ENCODE peak calls at places on chromosomes 1 and 21, in six cellular contexts. One of them, this sample, is unnamed.

GRCh38 chr1:94325379-94326302 is 88.3 kb upstream of the ARHGAP29 start:
- DNase-seq in HepG2: peak; percentile 75
- DNase-seq in sigmoid colon: no peak
- DNase-seq in spleen: no peak
- DNase-seq in endothelial cell of umbilical vein: peak; percentile 98
- DNase-seq in K562: no peak
- DNase-seq in this sample: no peak

GRCh38 chr1:119046429-119047039 is 58.4 kb upstream of the TBX15 start:
- DNase-seq in HepG2: no peak
- DNase-seq in sigmoid colon: no peak
- DNase-seq in spleen: no peak
- DNase-seq in endothelial cell of umbilical vein: no peak
- DNase-seq in K562: no peak
- DNase-seq in this sample: no peak

GRCh38 chr1:23097316-23097715 is 71.3 kb downstream of the LUZP1 start:
- DNase-seq in HepG2: no peak
- DNase-seq in sigmoid colon: no peak
- DNase-seq in spleen: no peak
- DNase-seq in endothelial cell of umbilical vein: no peak
- DNase-seq in K562: no peak
- DNase-seq in this sample: no peak

GRCh38 chr1:11676386-11677103 is 4.4 kb downstream of the MAD2L2 start:
- DNase-seq in HepG2: no peak
- DNase-seq in sigmoid colon: no peak
- DNase-seq in spleen: no peak
- DNase-seq in endothelial cell of umbilical vein: no peak
- DNase-seq in K562: peak; percentile 19
- DNase-seq in this sample: no peak

GRCh38 chr21:15688016-15688415 is 41.8 kb upstream of the USP25 start:
- DNase-seq in HepG2: no peak
- DNase-seq in sigmoid colon: no peak
- DNase-seq in spleen: no peak
- DNase-seq in endothelial cell of umbilical vein: no peak
- DNase-seq in K562: no peak
- DNase-seq in this sample: no peak

GRCh38 chr1:104718752-104719151 is 969.1 kb downstream of the AMY1C start:
- DNase-seq in HepG2: no peak
- DNase-seq in sigmoid colon: no peak
- DNase-seq in spleen: no peak
- DNase-seq in endothelial cell of umbilical vein: no peak
- DNase-seq in K562: no peak
- DNase-seq in this sample: no peak

GRCh38 chr1:96360036-96360795 is 361.4 kb upstream of the PTBP2 start:
- DNase-seq in HepG2: no peak
- DNase-seq in sigmoid colon: no peak
- DNase-seq in spleen: no peak
- DNase-seq in endothelial cell of umbilical vein: no peak
- DNase-seq in K562: no peak
- DNase-seq in this sample: no peak

GRCh38 chr1:62184291-62184690 is 10.4 kb upstream of the L1TD1 start:
- DNase-seq in HepG2: no peak
- DNase-seq in sigmoid colon: no peak
- DNase-seq in spleen: peak; percentile 13
- DNase-seq in endothelial cell of umbilical vein: no peak
- DNase-seq in K562: no peak
- DNase-seq in this sample: no peak

GRCh38 chr1:42340093-42340492 is 5.1 kb upstream of the FOXJ3 start:
- DNase-seq in HepG2: peak; percentile 90
- DNase-seq in sigmoid colon: no peak
- DNase-seq in spleen: no peak
- DNase-seq in endothelial cell of umbilical vein: no peak
- DNase-seq in K562: no peak
- DNase-seq in this sample: peak; percentile 30

GRCh38 chr1:46798820-46799219 is at the start of gene CYP4B1:
- DNase-seq in HepG2: no peak
- DNase-seq in sigmoid colon: peak; percentile 87
- DNase-seq in spleen: no peak
- DNase-seq in endothelial cell of umbilical vein: no peak
- DNase-seq in K562: no peak
- DNase-seq in this sample: peak; percentile 39

GRCh38 chr1:230026572-230026971 is 40.5 kb upstream of the GALNT2 start:
- DNase-seq in HepG2: no peak
- DNase-seq in sigmoid colon: no peak
- DNase-seq in spleen: no peak
- DNase-seq in endothelial cell of umbilical vein: no peak
- DNase-seq in K562: no peak
- DNase-seq in this sample: peak; percentile 53

GRCh38 chr1:212700892-212701819 is 1.5 kb upstream of the BATF3 start:
- DNase-seq in HepG2: no peak
- DNase-seq in sigmoid colon: peak; percentile 83
- DNase-seq in spleen: peak; percentile 81
- DNase-seq in endothelial cell of umbilical vein: peak; percentile 65
- DNase-seq in K562: peak; percentile 11
- DNase-seq in this sample: peak; percentile 39

GRCh38 chr1:213486488-213486887 is 435.4 kb downstream of the RPS6KC1 start:
- DNase-seq in HepG2: no peak
- DNase-seq in sigmoid colon: no peak
- DNase-seq in spleen: no peak
- DNase-seq in endothelial cell of umbilical vein: no peak
- DNase-seq in K562: no peak
- DNase-seq in this sample: no peak

GRCh38 chr1:84856871-84857270 is 36.1 kb downstream of the LPAR3 start:
- DNase-seq in HepG2: no peak
- DNase-seq in sigmoid colon: no peak
- DNase-seq in spleen: no peak
- DNase-seq in endothelial cell of umbilical vein: no peak
- DNase-seq in K562: no peak
- DNase-seq in this sample: no peak

GRCh38 chr1:65703853-65704252 is 88.8 kb upstream of the PDE4B start:
- DNase-seq in HepG2: no peak
- DNase-seq in sigmoid colon: no peak
- DNase-seq in spleen: no peak
- DNase-seq in endothelial cell of umbilical vein: no peak
- DNase-seq in K562: no peak
- DNase-seq in this sample: peak; percentile 13

GRCh38 chr1:91777196-91777595 is 108.8 kb downstream of the TGFBR3 start:
- DNase-seq in HepG2: no peak
- DNase-seq in sigmoid colon: no peak
- DNase-seq in spleen: no peak
- DNase-seq in endothelial cell of umbilical vein: no peak
- DNase-seq in K562: no peak
- DNase-seq in this sample: no peak

GRCh38 chr1:211492511-211493132 is 660 bp upstream of the RD3 start:
- DNase-seq in HepG2: no peak
- DNase-seq in sigmoid colon: peak; percentile 11
- DNase-seq in spleen: peak; percentile 22
- DNase-seq in endothelial cell of umbilical vein: no peak
- DNase-seq in K562: no peak
- DNase-seq in this sample: no peak

GRCh38 chr1:211493865-211494653 is 2.1 kb upstream of the RD3 start:
- DNase-seq in HepG2: no peak
- DNase-seq in sigmoid colon: peak; percentile 27
- DNase-seq in spleen: peak; percentile 55
- DNase-seq in endothelial cell of umbilical vein: no peak
- DNase-seq in K562: no peak
- DNase-seq in this sample: no peak

GRCh38 chr1:211490821-211491415 is 1.0 kb downstream of the RD3 start:
- DNase-seq in HepG2: no peak
- DNase-seq in sigmoid colon: no peak
- DNase-seq in spleen: peak; percentile 33
- DNase-seq in endothelial cell of umbilical vein: no peak
- DNase-seq in K562: peak; percentile 82
- DNase-seq in this sample: no peak

GRCh38 chr1:211495584-211495983 is 3.6 kb upstream of the RD3 start:
- DNase-seq in HepG2: no peak
- DNase-seq in sigmoid colon: peak; percentile 25
- DNase-seq in spleen: peak; percentile 44
- DNase-seq in endothelial cell of umbilical vein: no peak
- DNase-seq in K562: no peak
- DNase-seq in this sample: peak; percentile 21

GRCh38 chr1:211493133-211493864 is 1.3 kb upstream of the RD3 start:
- DNase-seq in HepG2: no peak
- DNase-seq in sigmoid colon: peak; percentile 49
- DNase-seq in spleen: peak; percentile 56
- DNase-seq in endothelial cell of umbilical vein: no peak
- DNase-seq in K562: no peak
- DNase-seq in this sample: no peak
- TF ChIP-seq POLR2A in HepG2: no peak
- TF ChIP-seq POLR2A in sigmoid colon: no peak
- TF ChIP-seq POLR2A in spleen: no peak
- TF ChIP-seq POLR2A in endothelial cell of umbilical vein: no peak
- TF ChIP-seq POLR2A in K562: no peak
- TF ChIP-seq POLR2A in this sample: no peak

GRCh38 chr1:12678820-12679219 is 34.9 kb downstream of the AADACL4 start:
- DNase-seq in HepG2: no peak
- DNase-seq in sigmoid colon: no peak
- DNase-seq in spleen: no peak
- DNase-seq in endothelial cell of umbilical vein: no peak
- DNase-seq in K562: no peak
- DNase-seq in this sample: no peak

GRCh38 chr1:12678350-12678749 is 34.5 kb downstream of the AADACL4 start:
- DNase-seq in HepG2: no peak
- DNase-seq in sigmoid colon: no peak
- DNase-seq in spleen: no peak
- DNase-seq in endothelial cell of umbilical vein: no peak
- DNase-seq in K562: no peak
- DNase-seq in this sample: no peak

GRCh38 chr1:12674358-12674757 is 30.5 kb downstream of the AADACL4 start:
- DNase-seq in HepG2: no peak
- DNase-seq in sigmoid colon: no peak
- DNase-seq in spleen: no peak
- DNase-seq in endothelial cell of umbilical vein: no peak
- DNase-seq in K562: no peak
- DNase-seq in this sample: no peak

DNA sequence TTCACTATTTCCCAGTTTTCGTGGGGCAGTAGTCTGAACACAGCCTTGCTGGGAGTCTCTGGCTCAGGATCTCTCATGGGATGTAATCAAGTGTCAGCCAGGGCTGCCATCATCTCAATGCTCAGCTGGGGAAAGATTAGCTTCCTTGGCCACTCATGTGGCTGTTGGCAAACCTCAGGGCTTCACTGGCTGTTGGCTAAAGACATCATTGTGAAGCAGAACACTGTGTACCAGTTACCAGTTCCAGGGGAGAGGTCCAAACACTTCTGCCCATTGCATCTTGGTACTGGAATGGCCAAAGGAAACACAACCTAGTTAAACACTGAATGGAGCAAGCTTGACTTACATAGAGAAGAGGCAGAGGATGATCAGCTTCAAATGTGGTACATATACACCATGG is 33.7 kb downstream of the AADACL4 start:
- DNase-seq in HepG2: no peak
- DNase-seq in sigmoid colon: no peak
- DNase-seq in spleen: no peak
- DNase-seq in endothelial cell of umbilical vein: no peak
- DNase-seq in K562: no peak
- DNase-seq in this sample: no peak
- TF ChIP-seq POLR2AphosphoS5 in HepG2: no peak
- TF ChIP-seq POLR2AphosphoS5 in sigmoid colon: no peak
- TF ChIP-seq POLR2AphosphoS5 in spleen: no peak
- TF ChIP-seq POLR2AphosphoS5 in endothelial cell of umbilical vein: no peak
- TF ChIP-seq POLR2AphosphoS5 in K562: no peak
- TF ChIP-seq POLR2AphosphoS5 in this sample: no peak

GRCh38 chr1:32330558-32331127 is 5.4 kb downstream of the MARCKSL1 start:
- DNase-seq in HepG2: no peak
- DNase-seq in sigmoid colon: no peak
- DNase-seq in spleen: no peak
- DNase-seq in endothelial cell of umbilical vein: no peak
- DNase-seq in K562: no peak
- DNase-seq in this sample: no peak
- TF ChIP-seq POLR2A in HepG2: no peak
- TF ChIP-seq POLR2A in sigmoid colon: no peak
- TF ChIP-seq POLR2A in spleen: no peak
- TF ChIP-seq POLR2A in endothelial cell of umbilical vein: no peak
- TF ChIP-seq POLR2A in K562: no peak
- TF ChIP-seq POLR2A in this sample: no peak

DNA sequence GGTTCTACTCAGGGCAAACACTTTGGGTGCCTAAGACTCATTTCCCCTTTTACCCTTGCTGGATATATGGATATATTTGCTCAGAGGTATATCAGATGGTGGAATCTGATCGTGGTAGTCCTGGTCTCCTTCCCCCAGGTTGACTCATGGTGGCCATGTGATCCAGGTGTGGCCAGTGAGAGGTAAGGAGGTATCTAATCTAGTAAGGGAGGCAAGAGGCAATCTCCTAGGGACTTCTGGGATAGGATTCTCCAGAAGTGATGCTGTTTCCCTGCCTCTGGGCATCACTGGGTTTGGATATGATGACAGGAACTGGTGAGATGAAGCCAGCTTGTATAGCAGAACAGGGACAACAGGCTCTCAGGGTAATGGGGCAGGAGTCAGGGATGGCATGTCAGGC is 8.5 kb upstream of the DENND2D start:
- DNase-seq in HepG2: no peak
- DNase-seq in sigmoid colon: no peak
- DNase-seq in spleen: no peak
- DNase-seq in endothelial cell of umbilical vein: no peak
- DNase-seq in K562: no peak
- DNase-seq in this sample: no peak
- TF ChIP-seq POLR2AphosphoS5 in HepG2: no peak
- TF ChIP-seq POLR2AphosphoS5 in sigmoid colon: no peak
- TF ChIP-seq POLR2AphosphoS5 in spleen: no peak
- TF ChIP-seq POLR2AphosphoS5 in endothelial cell of umbilical vein: no peak
- TF ChIP-seq POLR2AphosphoS5 in K562: no peak
- TF ChIP-seq POLR2AphosphoS5 in this sample: no peak

DNA sequence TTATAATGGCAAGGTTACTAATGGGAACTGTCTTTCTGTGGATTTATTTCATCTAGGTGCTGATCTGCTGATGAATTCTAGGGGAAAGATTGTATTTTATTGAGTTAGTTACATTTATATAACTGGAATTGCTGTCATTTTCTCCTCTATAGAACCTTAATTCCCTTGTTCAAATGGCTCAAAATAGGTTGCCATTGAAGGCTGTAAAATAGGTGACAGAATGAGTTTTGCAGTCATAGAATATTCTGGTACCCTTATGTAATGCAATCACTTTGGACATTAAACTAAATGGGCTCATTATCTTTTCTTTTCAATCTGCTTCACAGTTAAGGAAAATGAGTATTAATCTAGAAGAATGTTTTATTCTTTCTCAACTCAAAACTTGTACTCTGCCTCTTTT is 131.0 kb downstream of the CTH start:
- DNase-seq in HepG2: no peak
- DNase-seq in sigmoid colon: no peak
- DNase-seq in spleen: no peak
- DNase-seq in endothelial cell of umbilical vein: no peak
- DNase-seq in K562: no peak
- DNase-seq in this sample: no peak
- TF ChIP-seq POLR2A in HepG2: no peak
- TF ChIP-seq POLR2A in sigmoid colon: no peak
- TF ChIP-seq POLR2A in spleen: no peak
- TF ChIP-seq POLR2A in endothelial cell of umbilical vein: no peak
- TF ChIP-seq POLR2A in K562: no peak
- TF ChIP-seq POLR2A in this sample: no peak

This sample was measured in transverse colon.